ENCODE peak calls at places on chromosome 10, in ten cellular contexts. D, P, B, S, Y, E, V, O, Q and H are unnamed samples. For H3K4me1, the result is how much of the 10 kb centered on the place peaks cover.

GRCh38 chr10:11407939-11408338 is 203.5 kb downstream of the USP6NL start:
- DNase-seq in D (no peak), P (no peak), B (no peak), S (no peak), Y (no peak), E (no peak), V (no peak), O (no peak), Q (no peak), H (no peak)

GRCh38 chr10:44398271-44398670 is 13.4 kb upstream of the CXCL12 start:
- DNase-seq in D (no peak), P (no peak), B (no peak), S (no peak), Y (no peak), E (no peak), V (no peak), O (no peak), Q (no peak), H (no peak)

GRCh38 chr10:109889867-109890266 is 33.4 kb downstream of the XPNPEP1 start:
- DNase-seq in D (no peak), P (no peak), B (no peak), S (no peak), Y (no peak), E (peak), V (no peak), O (no peak), Q (no peak), H (peak)

GRCh38 chr10:10872035-10872673 is 145.5 kb upstream of the CELF2 start:
- DNase-seq in D (no peak), P (peak), B (no peak), S (no peak), Y (no peak), E (peak), V (no peak), O (no peak), Q (no peak), H (no peak)

GRCh38 chr10:34061846-34062245 is 727.4 kb upstream of the NRP1 start:
- DNase-seq in D (no peak), P (no peak), B (no peak), S (no peak), Y (no peak), E (no peak), V (no peak), O (no peak), Q (no peak), H (no peak)

GRCh38 chr10:60940435-60940834 is 3.5 kb downstream of the RHOBTB1 start:
- DNase-seq in D (no peak), P (no peak), B (no peak), S (no peak), Y (no peak), E (peak), V (no peak), O (no peak), Q (no peak), H (no peak)

GRCh38 chr10:34607894-34608293 is 207.2 kb downstream of the PARD3 start:
- DNase-seq in D (no peak), P (no peak), B (no peak), S (no peak), Y (no peak), E (no peak), V (no peak), O (no peak), Q (no peak), H (peak)

GRCh38 chr10:112716924-112717348 is 233.1 kb upstream of the TCF7L2 start:
- DNase-seq in D (no peak), P (no peak), B (no peak), S (peak), Y (no peak), E (peak), V (no peak), O (no peak), Q (no peak), H (peak)

GRCh38 chr10:35394411-35394851 is 58.1 kb downstream of the CCNY start:
- DNase-seq in D (no peak), P (no peak), B (no peak), S (no peak), Y (no peak), E (no peak), V (no peak), O (no peak), Q (no peak), H (no peak)

GRCh38 chr10:47252093-47252780 is 47.8 kb upstream of the GDF10 start:
- DNase-seq in D (no peak), P (no peak), B (no peak), S (no peak), Y (no peak), E (no peak), V (no peak), O (no peak), Q (no peak), H (no peak)

GRCh38 chr10:72081772-72082590 is 6.4 kb downstream of the SPOCK2 start:
- DNase-seq in D (no peak), P (no peak), B (no peak), S (no peak), Y (no peak), E (no peak), V (no peak), O (no peak), Q (peak), H (peak)

GRCh38 chr10:130254168-130255061 is 118.2 kb downstream of the GLRX3 start:
- DNase-seq in D (no peak), P (no peak), B (no peak), S (no peak), Y (no peak), E (no peak), V (no peak), O (no peak), Q (no peak), H (no peak)

GRCh38 chr10:24383681-24384106 is 174.8 kb downstream of the KIAA1217 start:
- DNase-seq in D (no peak), P (peak), B (peak), S (peak), Y (no peak), E (peak), V (no peak), O (peak), Q (peak), H (peak)

GRCh38 chr10:118255355-118255754 is 86.8 kb downstream of the FAM204A start:
- DNase-seq in D (no peak), P (no peak), B (no peak), S (no peak), Y (no peak), E (no peak), V (no peak), O (no peak), Q (no peak), H (no peak)

GRCh38 chr10:113958631-113959382 is 84.9 kb upstream of the ADRB1 start:
- DNase-seq in D (no peak), P (peak), B (no peak), S (no peak), Y (no peak), E (peak), V (no peak), O (no peak), Q (peak), H (peak)

GRCh38 chr10:89904755-89905154 is 203.4 kb downstream of the KIF20B start:
- DNase-seq in D (no peak), P (no peak), B (no peak), S (no peak), Y (no peak), E (no peak), V (no peak), O (no peak), Q (no peak), H (peak)

GRCh38 chr10:86033581-86033980 is 333.0 kb downstream of the GRID1 start:
- DNase-seq in D (no peak), P (no peak), B (no peak), S (no peak), Y (no peak), E (no peak), V (no peak), O (no peak), Q (no peak), H (no peak)

GRCh38 chr10:124294811-124295770 is 123.6 kb downstream of the OAT start:
- DNase-seq in D (no peak), P (no peak), B (no peak), S (no peak), Y (no peak), E (no peak), V (no peak), O (no peak), Q (no peak), H (no peak)

GRCh38 chr10:36519909-36520308 is 605.5 kb upstream of the ANKRD30A start:
- DNase-seq in D (no peak), P (no peak), B (no peak), S (no peak), Y (no peak), E (no peak), V (no peak), O (no peak), Q (no peak), H (no peak)

GRCh38 chr10:121668336-121669009 is 70.2 kb upstream of the FGFR2 start:
- DNase-seq in D (no peak), P (peak), B (no peak), S (no peak), Y (no peak), E (no peak), V (no peak), O (no peak), Q (peak), H (no peak)

GRCh38 chr10:43402176-43402575 is 6.8 kb downstream of the HNRNPF start:
- DNase-seq in D (no peak), P (no peak), B (no peak), S (no peak), Y (no peak), E (no peak), V (no peak), O (no peak), Q (no peak), H (no peak)

GRCh38 chr10:28554952-28555351 is 22.0 kb downstream of the WAC start:
- DNase-seq in D (no peak), P (no peak), B (no peak), S (no peak), Y (no peak), E (no peak), V (no peak), O (no peak), Q (no peak), H (no peak)

GRCh38 chr10:28553963-28554362 is 21.0 kb downstream of the WAC start:
- DNase-seq in D (no peak), P (no peak), B (no peak), S (no peak), Y (no peak), E (no peak), V (no peak), O (no peak), Q (no peak), H (no peak)

GRCh38 chr10:28552775-28553174 is 19.9 kb downstream of the WAC start:
- DNase-seq in D (no peak), P (no peak), B (no peak), S (no peak), Y (no peak), E (no peak), V (no peak), O (no peak), Q (no peak), H (no peak)

GRCh38 chr10:28556142-28556541 is 23.2 kb downstream of the WAC start:
- DNase-seq in D (no peak), P (no peak), B (no peak), S (no peak), Y (no peak), E (no peak), V (no peak), O (no peak), Q (no peak), H (no peak)

GRCh38 chr10:28555358-28555757 is 22.4 kb downstream of the WAC start:
- DNase-seq in D (no peak), P (no peak), B (no peak), S (no peak), Y (no peak), E (no peak), V (no peak), O (no peak), Q (no peak), H (no peak)
- H3K4me1 ChIP-seq in D (under half), P (under half), B (half or more), S (under half), Y (under half), E (under half), V (half or more), O (under half), Q (half or more), H (under half)

GRCh38 chr10:69583106-69583505 is 9.9 kb upstream of the NEUROG3 start:
- DNase-seq in D (no peak), P (no peak), B (no peak), S (no peak), Y (no peak), E (no peak), V (no peak), O (no peak), Q (no peak), H (no peak)
- H3K4me1 ChIP-seq in D (under half), P (under half), B (under half), S (under half), Y (under half), E (under half), V (under half), O (under half), Q (under half), H (under half)

GRCh38 chr10:73900068-73900467 is 10.9 kb upstream of the PLAU start:
- DNase-seq in D (no peak), P (no peak), B (no peak), S (no peak), Y (no peak), E (no peak), V (no peak), O (no peak), Q (no peak), H (no peak)

GRCh38 chr10:73894245-73894971 is 16.5 kb upstream of the PLAU start:
- DNase-seq in D (no peak), P (no peak), B (no peak), S (no peak), Y (no peak), E (peak), V (no peak), O (no peak), Q (no peak), H (peak)

GRCh38 chr10:73898730-73899400 is 12.1 kb upstream of the PLAU start:
- DNase-seq in D (no peak), P (no peak), B (no peak), S (no peak), Y (no peak), E (peak), V (no peak), O (no peak), Q (no peak), H (no peak)

GRCh38 chr10:73899401-73899780 is 11.5 kb upstream of the PLAU start:
- DNase-seq in D (no peak), P (no peak), B (no peak), S (no peak), Y (no peak), E (peak), V (no peak), O (no peak), Q (no peak), H (peak)

DNA sequence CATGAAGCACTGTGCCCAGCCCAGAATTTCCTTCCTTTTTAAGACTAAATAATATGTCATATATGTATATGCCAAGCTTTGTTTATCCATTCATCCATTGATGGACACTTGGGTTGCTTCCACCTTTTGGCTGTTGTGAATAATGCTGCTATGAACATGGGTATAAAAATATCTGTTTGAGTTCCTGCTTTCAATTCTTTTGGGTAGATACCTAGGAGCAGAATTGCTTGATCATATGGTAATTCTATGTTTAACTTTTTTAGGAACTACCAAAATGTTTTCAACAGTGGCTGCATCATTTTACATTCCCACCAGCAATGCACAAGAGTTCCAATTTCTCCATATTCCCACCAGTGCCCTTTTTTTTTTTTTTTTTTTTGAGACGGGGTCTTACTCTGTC is 13.2 kb upstream of the PLAU start:
- DNase-seq in D (no peak), P (no peak), B (no peak), S (no peak), Y (no peak), E (no peak), V (no peak), O (no peak), Q (no peak), H (peak)
- H3K4me1 ChIP-seq in D (under half), P (under half), B (under half), S (under half), Y (under half), E (under half), V (under half), O (under half), Q (under half), H (half or more)

GRCh38 chr10:3780056-3780765 is 4.8 kb downstream of the KLF6 start:
- DNase-seq in D (no peak), P (peak), B (no peak), S (no peak), Y (no peak), E (peak), V (no peak), O (no peak), Q (no peak), H (peak)
- H3K4me1 ChIP-seq in D (under half), P (under half), B (half or more), S (under half), Y (half or more), E (half or more), V (half or more), O (half or more), Q (half or more), H (half or more)

GRCh38 chr10:6046458-6047325 is 15.5 kb downstream of the IL2RA start:
- DNase-seq in D (no peak), P (no peak), B (no peak), S (no peak), Y (no peak), E (no peak), V (no peak), O (no peak), Q (no peak), H (no peak)
- H3K4me1 ChIP-seq in D (under half), P (under half), B (under half), S (under half), Y (half or more), E (under half), V (under half), O (under half), Q (under half), H (under half)